ENCODE peak calls at places on chromosome 21, in seven cellular contexts. K is GM04504; O is stimulated activated CD4-positive, alpha-beta T cell treated with anti-CD3 and anti-CD28 coated beads, Interleukin-12 subunit alpha, Interleukin-12 subunit beta, amount 100 ng/mL, for 24 hours; T is CD4-positive, CD25-positive, alpha-beta regulatory T cell; R is activated T-helper 1 cell treated with Interleukin-2 at 50 U/mL for 16 hours; A is HuH-7; Z is posterior vena cava. J is an unnamed sample.

GRCh38 chr21:41425954-41426655 is at the start of gene MX1:
- DNase-seq in R (peak; percentile 80), T (peak; percentile 73), A (peak; percentile 55), O (peak; percentile 67), K (no peak), Z (peak; percentile 88), J (no peak)

GRCh38 chr21:18369115-18369514 is 34.5 kb downstream of the TMPRSS15 start:
- DNase-seq in Z (no peak), O (no peak), K (no peak), T (no peak), R (no peak), A (no peak), J (no peak)

GRCh38 chr21:41217656-41218380 is 49.9 kb downstream of the BACE2 start:
- DNase-seq in T (no peak), A (no peak), K (no peak), R (no peak), O (no peak), Z (peak; percentile 92), J (no peak)

GRCh38 chr21:36860736-36861594 is 105.5 kb downstream of the HLCS start:
- DNase-seq in K (no peak), A (no peak), Z (no peak), O (no peak), R (no peak), T (no peak), J (peak; percentile 31)

GRCh38 chr21:45328198-45329087 is 40.7 kb upstream of the POFUT2 start:
- DNase-seq in T (no peak), K (no peak), A (no peak), R (no peak), O (no peak), Z (peak; percentile 74), J (no peak)

GRCh38 chr21:24367936-24368335 is 1239.3 kb downstream of the MRPL39 start:
- DNase-seq in A (no peak), T (no peak), K (no peak), R (no peak), O (no peak), Z (no peak), J (no peak)

GRCh38 chr21:38661296-38662223 is 144.2 kb upstream of the ETS2 start:
- DNase-seq in T (no peak), A (no peak), O (no peak), R (no peak), Z (no peak), K (no peak), J (peak; percentile 20)

GRCh38 chr21:17513214-17514123 is 626 bp downstream of the CXADR start:
- DNase-seq in A (no peak), O (no peak), T (peak; percentile 2), R (peak; percentile 3), Z (no peak), K (no peak), J (no peak)

J was measured in HFFc6.